ENCODE peak calls at places on chromosomes 4 and X, in nine cellular contexts. O is germinal center, U is memory B cell, A is glutamatergic neuron, T is foreskin fibroblast, L is lower leg skin, F is sigmoid colon, S is fibroblast of villous mesenchyme, J is NCI-H1092 treated with DMSO at 0.1 percent for 48 hours. K is an unnamed sample.

GRCh38 chr4:40099010-40099409 is 42.4 kb downstream of the N4BP2 start:
- DNase-seq in O (no peak), U (no peak), A (no peak), T (no peak), L (no peak), F (no peak), S (no peak), J (no peak), K (no peak)

GRCh38 chrX:42466706-42467105 is 311.3 kb downstream of the PPP1R2C start:
- DNase-seq in O (no peak), U (no peak), A (no peak), T (no peak), L (no peak), F (no peak), S (no peak), J (no peak), K (no peak)

GRCh38 chr4:675980-676870 is 1.9 kb downstream of the MYL5 start:
- DNase-seq in O (peak; percentile 85), U (no peak), A (peak; percentile 20), T (no peak), L (no peak), F (no peak), S (no peak), J (no peak), K (peak; percentile 78)

GRCh38 chr4:118989098-118990080 is 100.7 kb downstream of the SYNPO2 start:
- DNase-seq in O (no peak), U (no peak), A (no peak), T (peak; percentile 95), L (peak; percentile 71), F (peak; percentile 75), S (peak; percentile 66), J (no peak), K (no peak)

GRCh38 chr4:87804871-87805270 is 5.5 kb downstream of the IBSP start:
- DNase-seq in O (no peak), U (no peak), A (no peak), T (no peak), L (no peak), F (no peak), S (no peak), J (no peak), K (no peak)

GRCh38 chrX:52574416-52575275 is 57.8 kb upstream of the XAGE1B start:
- DNase-seq in O (peak; percentile 6), U (peak; percentile 25), A (peak; percentile 26), T (peak; percentile 67), L (peak; percentile 14), F (no peak), S (peak; percentile 60), J (peak; percentile 32), K (peak; percentile 3)

GRCh38 chr4:154858166-154858565 is 77.1 kb downstream of the RBM46 start:
- DNase-seq in O (no peak), U (no peak), A (no peak), T (no peak), L (no peak), F (no peak), S (no peak), J (no peak), K (no peak)

GRCh38 chr4:41935652-41936021 is 408 bp downstream of the TMEM33 start:
- DNase-seq in O (peak; percentile 5), U (no peak), A (no peak), T (peak; percentile 40), L (no peak), F (no peak), S (peak; percentile 44), J (no peak), K (no peak)

GRCh38 chr4:53780736-53781400 is 189.6 kb upstream of the LNX1 start:
- DNase-seq in O (no peak), U (no peak), A (no peak), T (peak; percentile 80), L (no peak), F (no peak), S (peak; percentile 21), J (no peak), K (no peak)

K was measured in GM19239.